ENCODE peak calls at places on chromosomes 16 and 17, in eight cellular contexts. B is endothelial cell of umbilical vein, W is gastrocnemius medialis, G is stomach, P is tibial artery, D is mammary epithelial cell, L is SK-N-SH, N is psoas muscle. X is an unnamed sample. For H3K4me1, the result is how much of the 10 kb centered on the place peaks cover.

GRCh38 chr16:48611329-48612137 is 1.6 kb upstream of the N4BP1 start:
- DNase-seq in W (no peak), B (no peak), L (no peak), N (no peak), G (peak), D (peak), P (no peak), X (no peak)

GRCh38 chr17:29136998-29137730 is 43.0 kb downstream of the MYO18A start:
- DNase-seq in B (no peak), P (no peak), G (no peak), N (no peak), L (no peak), D (no peak), W (no peak), X (no peak)

GRCh38 chr17:29091591-29092291 is 48.8 kb downstream of the PIPOX start:
- DNase-seq in P (no peak), D (no peak), W (peak), G (no peak), N (no peak), B (no peak), L (no peak), X (no peak)

GRCh38 chr16:11410382-11411058 is 65.3 kb downstream of the RMI2 start:
- DNase-seq in B (no peak), D (no peak), G (no peak), W (no peak), N (no peak), P (peak), L (no peak), X (no peak)

GRCh38 chr16:70396209-70396904 is 42.5 kb downstream of the ST3GAL2 start:
- DNase-seq in N (no peak), L (peak), B (no peak), D (no peak), P (no peak), G (no peak), W (no peak), X (no peak)

GRCh38 chr17:9684955-9685621 is 39.8 kb downstream of the USP43 start:
- DNase-seq in L (no peak), W (no peak), N (no peak), B (no peak), D (peak), P (no peak), G (no peak), X (no peak)

GRCh38 chr17:30332057-30332542 is 1.8 kb downstream of the TMIGD1 start:
- DNase-seq in P (no peak), N (no peak), D (peak), W (no peak), L (no peak), G (no peak), B (no peak), X (no peak)

GRCh38 chr17:76529224-76529642 is 8.3 kb downstream of the CYGB start:
- DNase-seq in N (peak), D (peak), G (peak), B (peak), P (peak), W (peak), L (peak), X (peak)

GRCh38 chr17:22512997-22513538 is 820.7 kb downstream of the KCNJ18 start:
- DNase-seq in L (peak), N (no peak), D (no peak), G (no peak), P (no peak), B (no peak), W (no peak), X (no peak)

GRCh38 chr17:8080208-8080798 is 7.2 kb downstream of the ALOX12B start:
- DNase-seq in P (no peak), L (no peak), D (no peak), B (no peak), N (no peak), G (no peak), W (no peak), X (no peak)

GRCh38 chr16:54283735-54284318 is 2.8 kb downstream of the IRX3 start:
- DNase-seq in L (no peak), D (peak), N (no peak), W (no peak), G (no peak), B (no peak), P (peak), X (no peak)

GRCh38 chr17:45410144-45411091 is 22.3 kb downstream of the ARHGAP27 start:
- DNase-seq in N (no peak), B (no peak), W (no peak), L (peak), G (no peak), D (no peak), P (no peak), X (no peak)

GRCh38 chr16:982152-983043 is 828 bp downstream of the SOX8 start:
- DNase-seq in P (no peak), W (no peak), D (no peak), B (no peak), G (no peak), L (peak), N (no peak), X (no peak)

DNA sequence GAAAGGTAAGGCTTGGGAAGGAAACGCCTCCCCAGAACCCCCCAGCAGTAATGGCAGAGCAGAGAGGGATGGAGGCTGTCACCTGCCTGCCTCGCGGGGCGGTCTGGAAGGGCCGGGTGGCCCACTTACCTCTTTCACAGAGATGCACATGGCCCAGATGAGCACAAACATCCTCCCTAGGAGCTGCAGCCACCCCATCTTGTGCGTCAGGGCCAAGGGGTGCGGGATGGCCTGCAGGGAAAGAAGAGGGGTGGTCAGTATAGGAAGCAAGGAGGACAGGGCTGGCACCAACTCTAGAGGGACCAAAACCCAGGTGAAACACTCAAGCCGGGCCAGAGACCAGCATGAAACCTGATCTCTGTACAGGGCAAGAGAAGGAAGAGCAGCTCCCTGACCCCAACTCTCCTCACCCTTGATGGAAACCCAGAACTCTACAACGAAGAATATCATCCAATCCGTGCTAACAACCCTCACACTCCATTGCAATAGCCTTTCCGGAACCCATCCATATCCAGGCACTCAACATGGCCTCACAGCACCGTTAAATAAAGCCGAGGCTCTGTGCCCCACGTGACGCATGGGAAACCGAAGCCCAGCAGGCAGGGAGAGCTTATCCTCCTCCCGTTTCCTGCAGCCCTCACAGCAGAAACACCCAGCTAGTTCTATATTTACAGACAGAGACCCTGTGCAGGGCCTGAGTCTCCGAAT is 29.6 kb downstream of the TRPV3 start:
- DNase-seq in B (no peak), N (no peak), W (no peak), G (no peak), L (no peak), P (peak), D (no peak), X (no peak)
- H3K4me3 ChIP-seq in B (no peak), N (no peak), W (no peak), G (no peak), L (no peak), P (no peak), D (no peak), X (no peak)

DNA sequence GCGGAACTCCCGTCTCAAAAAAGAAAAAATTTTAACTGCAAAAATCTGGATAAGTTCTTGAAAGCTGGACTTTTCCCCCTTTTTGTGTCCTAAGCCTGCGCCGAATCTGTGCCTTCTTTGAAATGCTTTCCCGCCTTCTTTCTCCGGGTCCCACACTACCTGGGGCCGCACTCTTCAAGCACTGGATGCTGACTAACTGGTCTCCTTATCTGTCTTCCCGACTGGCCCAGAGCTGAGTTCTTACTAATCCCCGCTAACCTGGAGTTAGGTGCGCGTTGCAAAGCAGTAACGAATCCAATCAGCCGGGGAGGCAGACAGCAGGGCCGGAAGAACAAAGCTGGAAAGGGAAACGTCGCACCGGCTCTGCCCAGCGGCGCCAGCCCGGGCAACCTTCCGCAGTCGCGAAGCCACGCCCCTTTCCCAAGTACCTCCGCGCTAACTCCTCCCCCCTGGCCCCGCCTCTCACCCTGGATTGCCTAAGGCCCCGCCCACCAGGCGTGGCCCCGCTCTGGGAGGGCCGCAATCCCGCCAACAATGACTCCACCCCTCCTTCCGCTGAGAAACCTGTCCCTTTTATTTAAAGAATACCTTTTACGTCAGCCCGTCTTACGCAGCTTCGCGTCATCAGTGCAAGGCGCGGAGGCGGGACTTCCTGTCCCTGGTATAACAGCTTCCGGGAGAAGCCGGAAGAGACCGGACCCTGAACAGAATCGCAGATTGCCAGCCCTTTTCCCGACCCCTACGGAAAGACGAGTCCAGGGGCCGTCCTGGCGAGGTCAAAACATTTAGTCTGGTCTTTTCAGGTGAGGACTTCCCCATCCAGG is at the start of gene TMUB2:
- DNase-seq in N (peak), P (peak), G (peak), W (peak), B (peak), L (peak), D (peak), X (peak)
- TF ChIP-seq CTCF in N (no peak), P (no peak), G (no peak), W (no peak), B (no peak), L (no peak), D (no peak), X (no peak)

GRCh38 chr16:53097190-53097589 is 42.4 kb downstream of the CHD9 start:
- DNase-seq in G (no peak), P (no peak), N (no peak), L (no peak), W (no peak), D (no peak), B (no peak), X (no peak)
- H3K4me1 ChIP-seq in G (half or more), P (half or more), N (half or more), L (under half), W (half or more), D (under half), B (half or more), X (under half)

GRCh38 chr16:57485091-57485915 is 990 bp downstream of the DOK4 start:
- DNase-seq in N (no peak), G (peak), P (peak), D (no peak), W (no peak), L (no peak), B (no peak), X (no peak)
- H3K4me3 ChIP-seq in N (peak), G (peak), P (peak), D (peak), W (peak), L (peak), B (peak), X (peak)

DNA sequence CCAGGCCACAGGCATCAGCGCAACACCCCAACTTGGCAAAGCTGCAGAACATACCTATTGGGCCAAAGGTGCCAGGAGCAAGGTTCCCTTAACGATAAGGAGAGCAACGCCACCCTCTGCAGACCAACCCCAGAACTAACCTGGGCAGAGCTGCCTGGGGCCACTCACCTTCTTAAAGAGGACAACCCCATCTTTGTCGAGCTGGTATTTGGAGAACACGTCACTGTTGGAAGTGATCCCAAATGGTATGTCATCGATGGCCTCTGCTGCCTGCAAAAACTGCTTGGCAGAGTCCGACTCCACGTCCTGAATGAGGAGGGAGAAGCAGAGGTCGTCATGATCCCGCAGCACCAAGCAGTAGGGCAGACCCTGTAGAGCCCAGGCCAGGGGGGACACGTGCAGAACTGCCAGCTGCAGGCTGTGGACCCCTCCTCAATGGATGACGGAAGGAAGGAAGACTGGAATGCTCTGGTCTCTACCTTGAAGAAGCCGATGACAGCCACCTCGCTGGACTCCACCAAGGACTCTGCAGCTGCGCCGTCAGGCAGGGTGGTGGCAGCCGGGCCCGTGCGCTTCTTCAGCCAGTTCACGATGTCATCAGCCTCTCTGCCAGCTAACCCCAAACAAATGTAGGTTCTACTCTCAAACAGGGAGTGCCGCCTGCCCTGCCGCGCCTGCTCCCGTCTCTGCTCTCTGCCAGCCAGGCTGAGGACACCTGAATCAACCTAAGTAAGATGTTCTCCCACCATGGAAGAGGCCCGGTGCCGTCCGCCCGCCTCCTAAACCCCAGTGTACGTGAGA is 5.2 kb downstream of the P4HB start:
- DNase-seq in W (peak), B (no peak), P (no peak), L (peak), N (no peak), G (peak), D (peak), X (no peak)
- TF ChIP-seq CTCF in W (peak), B (no peak), P (no peak), L (peak), N (peak), G (no peak), D (peak), X (no peak)

GRCh38 chr16:87706278-87707000 is 59.3 kb downstream of the KLHDC4 start:
- DNase-seq in B (no peak), G (no peak), P (no peak), W (no peak), D (no peak), N (no peak), L (no peak), X (no peak)
- H3K4me1 ChIP-seq in B (under half), G (under half), P (under half), W (under half), D (under half), N (under half), L (under half), X (under half)

DNA sequence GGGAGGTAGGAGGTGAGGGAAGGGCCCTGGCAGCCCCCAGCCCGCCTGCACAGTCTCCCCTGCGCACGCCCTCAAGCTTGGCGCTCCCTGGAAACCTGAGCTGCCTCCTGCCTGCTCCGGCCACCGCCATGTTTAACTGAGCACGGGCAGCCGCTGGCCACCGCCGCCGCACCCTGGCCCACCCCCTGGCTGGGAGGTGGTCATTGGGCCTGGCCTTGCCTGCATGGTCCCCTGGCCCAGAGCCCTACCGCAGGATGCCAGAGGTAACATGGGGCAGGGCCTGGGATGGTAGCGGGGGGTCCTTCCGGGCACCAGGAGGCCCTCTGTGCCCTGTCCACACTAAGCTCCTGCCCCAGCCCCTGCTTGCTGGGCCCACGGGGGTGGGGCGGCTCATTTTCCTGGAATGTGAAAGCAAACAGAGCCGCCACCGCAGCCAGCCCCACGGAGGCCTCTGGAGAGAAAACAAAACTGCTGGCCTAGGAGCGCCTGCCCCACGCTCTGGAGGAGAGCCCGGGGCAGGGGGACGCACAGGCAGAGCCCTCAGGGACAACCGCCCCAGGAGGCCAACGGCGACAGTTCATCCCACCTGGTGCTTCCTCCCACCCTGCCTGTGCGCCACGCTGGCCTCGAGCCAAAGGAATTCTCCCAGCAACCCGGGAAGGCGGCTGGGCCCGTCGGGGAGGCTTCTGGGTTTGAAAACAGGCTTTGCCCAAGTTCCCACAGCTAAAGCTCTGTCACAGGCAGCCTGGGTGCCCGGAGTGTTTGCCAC is 8.9 kb downstream of the NHERF2 start:
- DNase-seq in G (peak), D (no peak), L (peak), W (no peak), N (peak), P (peak), B (peak), X (peak)
- H3K4me3 ChIP-seq in G (peak), D (no peak), L (no peak), W (peak), N (peak), P (peak), B (no peak), X (peak)

X was measured in lung.